ENCODE peak calls at places on chromosomes 13 and 19, in seven cellular contexts. One of them, this sample, is unnamed.

GRCh38 chr19:5403968-5404640 is 51.1 kb upstream of the ZNRF4 start:
- DNase-seq in brain microvascular endothelial cell: peak
- DNase-seq in neural crest cell: peak
- DNase-seq in IMR-90: peak
- DNase-seq in foreskin fibroblast: peak
- DNase-seq in pancreas: peak
- DNase-seq in CD4-positive, alpha-beta memory T cell: no peak
- DNase-seq in this sample: peak

GRCh38 chr19:54449701-54450069 is 686 bp downstream of the LENG8 start:
- DNase-seq in brain microvascular endothelial cell: peak
- DNase-seq in neural crest cell: no peak
- DNase-seq in IMR-90: peak
- DNase-seq in foreskin fibroblast: no peak
- DNase-seq in pancreas: no peak
- DNase-seq in CD4-positive, alpha-beta memory T cell: peak
- DNase-seq in this sample: no peak

GRCh38 chr13:80400164-80400767 is 59.3 kb upstream of the SPRY2 start:
- DNase-seq in brain microvascular endothelial cell: no peak
- DNase-seq in neural crest cell: no peak
- DNase-seq in IMR-90: no peak
- DNase-seq in foreskin fibroblast: no peak
- DNase-seq in pancreas: no peak
- DNase-seq in CD4-positive, alpha-beta memory T cell: no peak
- DNase-seq in this sample: no peak

GRCh38 chr19:49820125-49820524 is 2.0 kb downstream of the MED25 start:
- DNase-seq in brain microvascular endothelial cell: no peak
- DNase-seq in neural crest cell: no peak
- DNase-seq in IMR-90: no peak
- DNase-seq in foreskin fibroblast: no peak
- DNase-seq in pancreas: peak
- DNase-seq in CD4-positive, alpha-beta memory T cell: no peak
- DNase-seq in this sample: no peak

GRCh38 chr19:13796301-13797057 is 1.2 kb downstream of the ZSWIM4 start:
- DNase-seq in brain microvascular endothelial cell: peak
- DNase-seq in neural crest cell: no peak
- DNase-seq in IMR-90: peak
- DNase-seq in foreskin fibroblast: peak
- DNase-seq in pancreas: peak
- DNase-seq in CD4-positive, alpha-beta memory T cell: no peak
- DNase-seq in this sample: no peak

GRCh38 chr13:45602183-45602582 is 13.4 kb downstream of the ERICH6B start:
- DNase-seq in brain microvascular endothelial cell: peak
- DNase-seq in neural crest cell: no peak
- DNase-seq in IMR-90: no peak
- DNase-seq in foreskin fibroblast: no peak
- DNase-seq in pancreas: no peak
- DNase-seq in CD4-positive, alpha-beta memory T cell: no peak
- DNase-seq in this sample: no peak

GRCh38 chr13:111398715-111399299 is 78.4 kb downstream of the TEX29 start:
- DNase-seq in brain microvascular endothelial cell: no peak
- DNase-seq in neural crest cell: no peak
- DNase-seq in IMR-90: no peak
- DNase-seq in foreskin fibroblast: peak
- DNase-seq in pancreas: no peak
- DNase-seq in CD4-positive, alpha-beta memory T cell: no peak
- DNase-seq in this sample: no peak

GRCh38 chr19:17665058-17665457 is 23.1 kb downstream of the UNC13A start:
- DNase-seq in brain microvascular endothelial cell: no peak
- DNase-seq in neural crest cell: no peak
- DNase-seq in IMR-90: no peak
- DNase-seq in foreskin fibroblast: no peak
- DNase-seq in pancreas: no peak
- DNase-seq in CD4-positive, alpha-beta memory T cell: no peak
- DNase-seq in this sample: no peak

GRCh38 chr19:2610637-2611482 is 91.6 kb downstream of the GNG7 start:
- DNase-seq in brain microvascular endothelial cell: peak
- DNase-seq in neural crest cell: peak
- DNase-seq in IMR-90: peak
- DNase-seq in foreskin fibroblast: peak
- DNase-seq in pancreas: peak
- DNase-seq in CD4-positive, alpha-beta memory T cell: peak
- DNase-seq in this sample: peak

GRCh38 chr13:60583196-60583908 is 186.3 kb downstream of the TDRD3 start:
- DNase-seq in brain microvascular endothelial cell: peak
- DNase-seq in neural crest cell: no peak
- DNase-seq in IMR-90: peak
- DNase-seq in foreskin fibroblast: no peak
- DNase-seq in pancreas: no peak
- DNase-seq in CD4-positive, alpha-beta memory T cell: no peak
- DNase-seq in this sample: no peak

GRCh38 chr13:103140001-103140671 is 73.9 kb upstream of the SLC10A2 start:
- DNase-seq in brain microvascular endothelial cell: peak
- DNase-seq in neural crest cell: no peak
- DNase-seq in IMR-90: no peak
- DNase-seq in foreskin fibroblast: no peak
- DNase-seq in pancreas: no peak
- DNase-seq in CD4-positive, alpha-beta memory T cell: no peak
- DNase-seq in this sample: peak

GRCh38 chr13:110306960-110307696 is at the start of the genes COL4A1 and COL4A2:
- DNase-seq in brain microvascular endothelial cell: peak
- DNase-seq in neural crest cell: peak
- DNase-seq in IMR-90: peak
- DNase-seq in foreskin fibroblast: peak
- DNase-seq in pancreas: peak
- DNase-seq in CD4-positive, alpha-beta memory T cell: no peak
- DNase-seq in this sample: no peak

GRCh38 chr13:27476943-27477681 is 26.7 kb upstream of the MTIF3 start:
- DNase-seq in brain microvascular endothelial cell: peak
- DNase-seq in neural crest cell: no peak
- DNase-seq in IMR-90: peak
- DNase-seq in foreskin fibroblast: peak
- DNase-seq in pancreas: peak
- DNase-seq in CD4-positive, alpha-beta memory T cell: no peak
- DNase-seq in this sample: no peak

GRCh38 chr13:28573595-28574373 is 78.9 kb upstream of the FLT1 start:
- DNase-seq in brain microvascular endothelial cell: no peak
- DNase-seq in neural crest cell: no peak
- DNase-seq in IMR-90: no peak
- DNase-seq in foreskin fibroblast: no peak
- DNase-seq in pancreas: no peak
- DNase-seq in CD4-positive, alpha-beta memory T cell: no peak
- DNase-seq in this sample: no peak

GRCh38 chr19:13881231-13881691 is 4.3 kb downstream of the NANOS3 start:
- DNase-seq in brain microvascular endothelial cell: no peak
- DNase-seq in neural crest cell: peak
- DNase-seq in IMR-90: peak
- DNase-seq in foreskin fibroblast: no peak
- DNase-seq in pancreas: no peak
- DNase-seq in CD4-positive, alpha-beta memory T cell: no peak
- DNase-seq in this sample: no peak

GRCh38 chr13:41463823-41464602 is 6.7 kb downstream of the RGCC start:
- DNase-seq in brain microvascular endothelial cell: no peak
- DNase-seq in neural crest cell: no peak
- DNase-seq in IMR-90: no peak
- DNase-seq in foreskin fibroblast: no peak
- DNase-seq in pancreas: no peak
- DNase-seq in CD4-positive, alpha-beta memory T cell: peak
- DNase-seq in this sample: no peak

GRCh38 chr19:47848871-47849473 is 10.1 kb upstream of the TPRX2 start:
- DNase-seq in brain microvascular endothelial cell: peak
- DNase-seq in neural crest cell: peak
- DNase-seq in IMR-90: no peak
- DNase-seq in foreskin fibroblast: no peak
- DNase-seq in pancreas: no peak
- DNase-seq in CD4-positive, alpha-beta memory T cell: no peak
- DNase-seq in this sample: no peak

GRCh38 chr13:43676320-43676719 is 110.5 kb downstream of the ENOX1 start:
- DNase-seq in brain microvascular endothelial cell: no peak
- DNase-seq in neural crest cell: no peak
- DNase-seq in IMR-90: no peak
- DNase-seq in foreskin fibroblast: no peak
- DNase-seq in pancreas: no peak
- DNase-seq in CD4-positive, alpha-beta memory T cell: no peak
- DNase-seq in this sample: no peak

GRCh38 chr13:103883152-103883551 is 816.9 kb upstream of the SLC10A2 start:
- DNase-seq in brain microvascular endothelial cell: peak
- DNase-seq in neural crest cell: peak
- DNase-seq in IMR-90: peak
- DNase-seq in foreskin fibroblast: peak
- DNase-seq in pancreas: peak
- DNase-seq in CD4-positive, alpha-beta memory T cell: no peak
- DNase-seq in this sample: peak

GRCh38 chr19:58560007-58560887 is 1.8 kb upstream of the UBE2M start:
- DNase-seq in brain microvascular endothelial cell: no peak
- DNase-seq in neural crest cell: no peak
- DNase-seq in IMR-90: no peak
- DNase-seq in foreskin fibroblast: no peak
- DNase-seq in pancreas: no peak
- DNase-seq in CD4-positive, alpha-beta memory T cell: no peak
- DNase-seq in this sample: no peak

GRCh38 chr19:38944981-38945506 is 14.3 kb downstream of the MRPS12 start:
- DNase-seq in brain microvascular endothelial cell: no peak
- DNase-seq in neural crest cell: no peak
- DNase-seq in IMR-90: no peak
- DNase-seq in foreskin fibroblast: no peak
- DNase-seq in pancreas: no peak
- DNase-seq in CD4-positive, alpha-beta memory T cell: no peak
- DNase-seq in this sample: no peak

GRCh38 chr13:90545070-90545840 is 802.2 kb upstream of the MIR17HG start:
- DNase-seq in brain microvascular endothelial cell: peak
- DNase-seq in neural crest cell: no peak
- DNase-seq in IMR-90: no peak
- DNase-seq in foreskin fibroblast: no peak
- DNase-seq in pancreas: no peak
- DNase-seq in CD4-positive, alpha-beta memory T cell: no peak
- DNase-seq in this sample: no peak

GRCh38 chr13:79973533-79973963 is 367.4 kb downstream of the SPRY2 start:
- DNase-seq in brain microvascular endothelial cell: no peak
- DNase-seq in neural crest cell: no peak
- DNase-seq in IMR-90: no peak
- DNase-seq in foreskin fibroblast: no peak
- DNase-seq in pancreas: no peak
- DNase-seq in CD4-positive, alpha-beta memory T cell: no peak
- DNase-seq in this sample: no peak

GRCh38 chr13:28492527-28493367 is 2.2 kb downstream of the FLT1 start:
- DNase-seq in brain microvascular endothelial cell: no peak
- DNase-seq in neural crest cell: no peak
- DNase-seq in IMR-90: no peak
- DNase-seq in foreskin fibroblast: peak
- DNase-seq in pancreas: no peak
- DNase-seq in CD4-positive, alpha-beta memory T cell: peak
- DNase-seq in this sample: no peak

GRCh38 chr13:40667622-40667978 is 1.2 kb upstream of the FOXO1 start:
- DNase-seq in brain microvascular endothelial cell: no peak
- DNase-seq in neural crest cell: no peak
- DNase-seq in IMR-90: no peak
- DNase-seq in foreskin fibroblast: no peak
- DNase-seq in pancreas: peak
- DNase-seq in CD4-positive, alpha-beta memory T cell: peak
- DNase-seq in this sample: no peak

GRCh38 chr13:110699148-110700145 is 6.5 kb downstream of the CARS2 start:
- DNase-seq in brain microvascular endothelial cell: no peak
- DNase-seq in neural crest cell: no peak
- DNase-seq in IMR-90: no peak
- DNase-seq in foreskin fibroblast: no peak
- DNase-seq in pancreas: no peak
- DNase-seq in CD4-positive, alpha-beta memory T cell: no peak
- DNase-seq in this sample: no peak

GRCh38 chr19:48806818-48807589 is 3.8 kb downstream of the BCAT2 start:
- DNase-seq in brain microvascular endothelial cell: no peak
- DNase-seq in neural crest cell: no peak
- DNase-seq in IMR-90: peak
- DNase-seq in foreskin fibroblast: no peak
- DNase-seq in pancreas: no peak
- DNase-seq in CD4-positive, alpha-beta memory T cell: no peak
- DNase-seq in this sample: peak

GRCh38 chr19:5037936-5038335 is 69.0 kb downstream of the KDM4B start:
- DNase-seq in brain microvascular endothelial cell: no peak
- DNase-seq in neural crest cell: no peak
- DNase-seq in IMR-90: no peak
- DNase-seq in foreskin fibroblast: no peak
- DNase-seq in pancreas: no peak
- DNase-seq in CD4-positive, alpha-beta memory T cell: no peak
- DNase-seq in this sample: no peak

GRCh38 chr13:49265822-49266221 is 18.1 kb downstream of the CDADC1 start:
- DNase-seq in brain microvascular endothelial cell: peak
- DNase-seq in neural crest cell: no peak
- DNase-seq in IMR-90: peak
- DNase-seq in foreskin fibroblast: peak
- DNase-seq in pancreas: no peak
- DNase-seq in CD4-positive, alpha-beta memory T cell: no peak
- DNase-seq in this sample: no peak

GRCh38 chr13:67023088-67023893 is 206.8 kb downstream of the PCDH9 start:
- DNase-seq in brain microvascular endothelial cell: peak
- DNase-seq in neural crest cell: no peak
- DNase-seq in IMR-90: peak
- DNase-seq in foreskin fibroblast: peak
- DNase-seq in pancreas: no peak
- DNase-seq in CD4-positive, alpha-beta memory T cell: no peak
- DNase-seq in this sample: no peak

GRCh38 chr13:74562381-74562780 is 428.2 kb upstream of the KLF12 start:
- DNase-seq in brain microvascular endothelial cell: peak
- DNase-seq in neural crest cell: no peak
- DNase-seq in IMR-90: peak
- DNase-seq in foreskin fibroblast: peak
- DNase-seq in pancreas: no peak
- DNase-seq in CD4-positive, alpha-beta memory T cell: no peak
- DNase-seq in this sample: no peak

GRCh38 chr13:73366241-73366640 is 307.4 kb downstream of the KLF5 start:
- DNase-seq in brain microvascular endothelial cell: no peak
- DNase-seq in neural crest cell: no peak
- DNase-seq in IMR-90: no peak
- DNase-seq in foreskin fibroblast: no peak
- DNase-seq in pancreas: no peak
- DNase-seq in CD4-positive, alpha-beta memory T cell: no peak
- DNase-seq in this sample: no peak

GRCh38 chr13:97432917-97433726 is 847 bp upstream of the RAP2A start:
- DNase-seq in brain microvascular endothelial cell: peak
- DNase-seq in neural crest cell: peak
- DNase-seq in IMR-90: peak
- DNase-seq in foreskin fibroblast: peak
- DNase-seq in pancreas: peak
- DNase-seq in CD4-positive, alpha-beta memory T cell: peak
- DNase-seq in this sample: peak